ENCODE peak calls at places on chromosomes 11 and 22, in four cellular contexts. V, I, B and N are unnamed samples.

GRCh38 chr11:126628790-126629621 is 273.5 kb downstream of the ST3GAL4 start:
- DNase-seq in B (no peak), V (no peak), I (no peak), N (peak; percentile 78)

GRCh38 chr22:32801436-32802290 is at the start of gene TIMP3:
- DNase-seq in V (peak; percentile 88), I (peak; percentile 86), B (peak; percentile 63), N (peak; percentile 64)

GRCh38 chr11:70290341-70291065 is 20.0 kb downstream of the PPFIA1 start:
- DNase-seq in B (no peak), V (no peak), I (no peak), N (no peak)

GRCh38 chr11:24375896-24376295 is 121.0 kb upstream of the LUZP2 start:
- DNase-seq in V (no peak), B (peak; percentile 5), I (no peak), N (no peak)

GRCh38 chr11:131838016-131838415 is 467.6 kb downstream of the NTM start:
- DNase-seq in V (no peak), I (no peak), B (no peak), N (no peak)

GRCh38 chr11:69511358-69512015 is 30.0 kb downstream of the LINC01488 start:
- DNase-seq in V (no peak), I (peak; percentile 26), B (peak; percentile 43), N (no peak)

GRCh38 chr11:83070878-83071640 is 638 bp downstream of the RAB30 start:
- DNase-seq in B (no peak), I (peak; percentile 71), V (peak; percentile 52), N (peak; percentile 68)

GRCh38 chr11:122159861-122160260 is 43.8 kb upstream of the BLID start:
- DNase-seq in I (no peak), B (no peak), V (no peak), N (no peak)

GRCh38 chr22:40597541-40598453 is 38.7 kb downstream of the MRTFA start:
- DNase-seq in I (no peak), B (peak; percentile 71), V (no peak), N (no peak)

GRCh38 chr11:28822596-28822995 is 714.4 kb downstream of the METTL15 start:
- DNase-seq in V (no peak), I (no peak), B (peak; percentile 32), N (no peak)

GRCh38 chr11:34523053-34523452 is 9.5 kb upstream of the ELF5 start:
- DNase-seq in I (no peak), V (no peak), B (no peak), N (no peak)

GRCh38 chr11:2549080-2549479 is 104.3 kb downstream of the KCNQ1 start:
- DNase-seq in V (peak; percentile 7), I (no peak), B (no peak), N (no peak)

GRCh38 chr22:17268501-17269223 is 49.4 kb upstream of the ADA2 start:
- DNase-seq in B (no peak), V (no peak), I (no peak), N (no peak)

DNA sequence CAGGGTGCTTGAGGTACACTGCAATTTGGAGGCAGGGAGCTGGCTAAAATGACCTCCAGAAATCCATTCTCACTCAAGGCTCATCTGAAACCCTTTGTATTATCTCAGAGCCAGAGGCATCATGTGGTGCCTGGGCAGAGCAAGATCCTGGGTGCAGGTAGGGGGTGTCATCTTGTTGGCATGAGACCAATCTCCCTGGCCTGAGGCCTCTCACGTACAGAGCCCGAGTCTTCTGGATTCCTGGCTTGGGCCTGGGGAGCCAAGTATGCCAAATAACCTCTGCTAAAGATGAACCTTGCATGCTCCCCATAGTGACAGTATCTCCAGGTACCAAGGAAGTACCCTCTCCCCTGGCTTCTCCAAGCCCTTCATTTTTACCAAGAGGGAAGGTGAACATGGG is 2.4 kb downstream of the LMO1 start:
- DNase-seq in V (no peak), I (peak; percentile 3), B (no peak), N (peak; percentile 3)
- H3K27me3 ChIP-seq in V (peaks cover 14% of the 10 kb centered on the region), I (peaks cover 55% of the 10 kb centered on the region), B (peaks cover 40% of the 10 kb centered on the region), N (peaks cover 18% of the 10 kb centered on the region)

GRCh38 chr11:108933630-108934029 is 268.8 kb downstream of the DDX10 start:
- DNase-seq in B (peak; percentile 82), V (no peak), I (no peak), N (no peak)
- H3K27ac ChIP-seq in B (peak overlapping the region; percentile 42), V (no peak overlapping the region), I (no peak overlapping the region), N (no peak overlapping the region)

DNA sequence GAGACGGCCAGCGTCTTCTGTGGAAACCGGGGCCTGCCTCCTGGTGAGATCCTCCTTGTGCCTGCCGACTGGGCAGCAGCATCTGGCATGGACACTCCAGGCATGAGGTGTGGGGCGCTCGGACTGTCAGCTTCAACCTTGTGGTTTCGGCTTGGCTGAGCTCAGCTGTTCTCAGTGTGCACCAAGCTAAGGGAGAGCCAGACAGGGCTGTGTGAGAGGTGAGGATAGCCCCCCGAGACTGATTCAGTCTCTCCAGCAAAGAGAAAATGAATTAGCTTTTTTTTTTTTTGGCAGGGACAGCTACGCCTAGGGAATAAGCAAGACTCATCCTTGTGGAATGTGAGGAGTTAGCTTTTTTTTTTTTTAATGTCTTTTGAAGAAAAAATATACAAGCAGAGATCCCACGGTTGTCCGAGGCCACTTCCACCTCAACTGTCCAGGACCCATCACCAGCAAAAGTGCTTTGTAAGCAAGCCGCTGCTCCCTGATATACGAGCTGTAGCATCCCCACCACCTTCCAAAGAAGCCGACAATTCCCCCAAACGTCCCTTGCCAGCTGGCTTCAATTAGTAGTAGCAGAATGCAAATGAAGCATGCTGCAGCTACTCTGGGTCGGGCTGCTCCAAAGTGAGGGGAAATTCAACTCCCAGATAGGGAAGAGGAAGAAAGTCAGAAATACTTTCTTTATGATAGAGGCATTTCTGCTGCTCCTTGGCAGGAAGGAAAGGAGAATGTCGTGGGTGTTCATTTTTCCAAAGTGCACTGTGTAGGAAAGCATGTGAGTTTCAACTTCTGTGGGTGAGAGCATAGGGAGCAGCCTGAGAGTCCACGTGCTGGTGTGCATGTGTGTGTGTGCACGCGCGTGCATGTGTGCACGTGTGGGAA is 9.8 kb upstream of the THY1 start:
- DNase-seq in V (peak; percentile 33), I (no peak), B (peak; percentile 90), N (peak; percentile 26)
- H3K4me3 ChIP-seq in V (no peak overlapping the region), I (no peak overlapping the region), B (peak overlapping the region; percentile 44), N (no peak overlapping the region)

GRCh38 chr11:14244926-14245325 is 114.1 kb downstream of the RRAS2 start:
- DNase-seq in B (no peak), V (no peak), I (no peak), N (no peak)

GRCh38 chr11:14251754-14252153 is 107.2 kb downstream of the RRAS2 start:
- DNase-seq in I (no peak), B (no peak), V (no peak), N (no peak)

GRCh38 chr11:14249121-14249963 is 109.6 kb downstream of the RRAS2 start:
- DNase-seq in V (peak; percentile 56), I (peak; percentile 74), B (peak; percentile 8), N (peak; percentile 81)

GRCh38 chr11:14253437-14253836 is 105.5 kb downstream of the RRAS2 start:
- DNase-seq in I (no peak), V (no peak), B (no peak), N (no peak)

DNA sequence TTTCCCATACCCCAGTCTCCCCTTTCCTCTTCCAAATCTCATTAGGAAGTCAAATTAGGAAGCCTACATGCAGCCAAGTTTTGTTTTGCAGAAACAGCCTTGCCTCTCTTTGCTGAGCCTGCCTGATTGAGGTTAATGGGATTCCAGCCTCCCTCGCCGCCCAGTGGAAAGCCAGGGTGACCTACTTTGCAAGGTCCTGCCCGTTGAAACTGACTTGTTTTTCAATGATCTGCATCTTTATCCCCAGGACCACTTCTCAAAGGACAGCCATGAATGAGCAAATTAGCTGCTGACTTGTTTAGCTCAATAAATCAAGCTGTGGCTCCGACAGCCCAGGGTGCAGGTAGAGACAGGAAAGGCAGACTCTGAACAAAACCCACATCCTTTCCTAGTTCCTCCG is 110.4 kb downstream of the RRAS2 start:
- DNase-seq in I (no peak), V (no peak), B (no peak), N (no peak)
- H3K27me3 ChIP-seq in I (peaks cover 5% of the 10 kb centered on the region), V (peaks cover 10% of the 10 kb centered on the region), B (peaks cover 31% of the 10 kb centered on the region), N (no peaks in the 10 kb centered on the region)

GRCh38 chr22:43007519-43008102 is 7.3 kb downstream of the PACSIN2 start:
- DNase-seq in V (no peak), I (peak; percentile 80), B (peak; percentile 80), N (no peak)

GRCh38 chr22:43008921-43009320 is 6.0 kb downstream of the PACSIN2 start:
- DNase-seq in V (no peak), B (no peak), I (no peak), N (no peak)

GRCh38 chr22:43009444-43009843 is 5.5 kb downstream of the PACSIN2 start:
- DNase-seq in I (no peak), V (no peak), B (no peak), N (no peak)

GRCh38 chr22:43006753-43007152 is 8.2 kb downstream of the PACSIN2 start:
- DNase-seq in V (no peak), I (no peak), B (peak; percentile 71), N (no peak)

DNA sequence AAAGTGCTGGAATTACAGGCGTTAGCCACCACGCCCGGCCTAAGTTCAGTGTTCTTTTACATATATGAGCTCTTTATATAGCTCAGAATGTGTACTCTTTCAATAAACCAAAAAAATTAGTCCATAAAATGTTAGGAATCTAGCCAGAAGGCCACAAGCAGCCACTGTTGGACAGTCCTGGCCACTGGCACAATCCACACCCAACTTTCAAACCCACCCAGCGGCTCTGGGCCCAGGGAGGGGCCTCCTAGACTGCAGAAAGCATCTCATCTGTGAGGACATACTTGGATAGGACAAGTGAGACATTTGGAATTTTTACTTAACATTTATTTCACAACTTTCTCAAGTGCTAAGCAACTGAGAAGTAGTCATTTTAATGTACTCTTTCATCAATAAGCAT is 6.4 kb downstream of the PACSIN2 start:
- DNase-seq in I (no peak), B (no peak), V (peak; percentile 46), N (no peak)
- H3K27ac ChIP-seq in I (peak overlapping the region; percentile 4), B (no peak overlapping the region), V (no peak overlapping the region), N (no peak overlapping the region)

GRCh38 chr22:30002861-30003489 is 77.3 kb upstream of the HORMAD2 start:
- DNase-seq in I (no peak), B (no peak), V (no peak), N (no peak)
- H3K4me3 ChIP-seq in I (no peak overlapping the region), B (no peak overlapping the region), V (no peak overlapping the region), N (no peak overlapping the region)

GRCh38 chr11:128535468-128536457 is 51.6 kb downstream of the ETS1 start:
- DNase-seq in V (no peak), I (no peak), B (no peak), N (no peak)
- H3K27me3 ChIP-seq in V (no peaks in the 10 kb centered on the region), I (no peaks in the 10 kb centered on the region), B (peaks cover 2% of the 10 kb centered on the region), N (no peaks in the 10 kb centered on the region)

DNA sequence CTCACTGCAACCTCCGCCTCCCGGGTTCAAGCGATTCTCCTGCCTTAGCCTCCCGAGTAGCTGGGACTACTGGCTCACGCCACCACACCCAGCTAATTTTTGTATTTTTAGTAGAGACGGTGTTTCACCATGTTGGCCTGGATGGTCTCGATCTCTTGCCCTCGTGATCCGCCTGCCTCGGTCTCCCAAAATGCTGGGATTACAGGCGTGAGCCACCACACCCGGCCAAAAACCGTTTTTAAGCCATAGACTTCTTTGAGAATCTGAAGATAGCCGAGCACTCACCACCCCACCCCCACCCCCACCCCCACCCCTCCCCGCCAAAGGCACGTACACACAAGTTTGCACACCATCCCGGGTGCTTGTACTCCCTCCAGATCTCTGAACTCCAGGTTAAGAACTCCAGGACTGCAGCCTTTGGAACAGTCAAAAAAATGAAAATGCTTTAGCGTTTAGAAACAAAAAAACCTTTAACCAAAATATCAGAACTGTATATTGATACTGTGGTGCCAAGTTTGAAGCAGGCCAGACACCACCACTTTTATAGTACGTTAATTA is 1.5 kb downstream of the CRKL start:
- DNase-seq in I (peak; percentile 38), V (no peak), B (no peak), N (no peak)
- H3K27ac ChIP-seq in I (peak overlapping the region; percentile 44), V (peak overlapping the region; percentile 99), B (peak overlapping the region; percentile 27), N (no peak overlapping the region)